ENCODE peak calls at places on chromosome 22, in seven cellular contexts. W is gastrocnemius medialis, X is HCT116, L is IMR-90, Y is thyroid gland, T is upper lobe of left lung, R is heart left ventricle. V is an unnamed sample.

GRCh38 chr22:23826510-23827350 is 12.1 kb downstream of the DERL3 start:
- DNase-seq in T (no peak), Y (no peak), X (no peak), L (peak; percentile 26), W (no peak), R (no peak), V (no peak)

GRCh38 chr22:26322179-26322905 is 106.7 kb upstream of the ASPHD2 start:
- DNase-seq in L (peak; percentile 77), X (peak; percentile 8), T (no peak), Y (no peak), W (peak; percentile 49), R (no peak), V (no peak)

GRCh38 chr22:31137721-31138120 is 2.6 kb downstream of the PLA2G3 start:
- DNase-seq in T (no peak), Y (no peak), R (no peak), W (no peak), X (no peak), L (no peak), V (no peak)

GRCh38 chr22:22948651-22949611 is 61.3 kb downstream of the IGLL5 start:
- DNase-seq in T (no peak), W (no peak), L (peak; percentile 8), X (no peak), R (no peak), Y (no peak), V (no peak)

GRCh38 chr22:46071451-46072029 is 78.8 kb upstream of the PPARA start:
- DNase-seq in T (peak; percentile 94), W (peak; percentile 93), L (peak; percentile 90), Y (peak; percentile 91), R (peak; percentile 95), X (peak; percentile 80), V (peak; percentile 93)

GRCh38 chr22:35462558-35463230 is 62.8 kb downstream of the MCM5 start:
- DNase-seq in X (no peak), Y (no peak), T (no peak), W (no peak), R (no peak), L (no peak), V (no peak)

GRCh38 chr22:47088480-47089145 is 326.2 kb downstream of the TBC1D22A start:
- DNase-seq in R (no peak), X (no peak), W (no peak), L (peak; percentile 10), Y (no peak), T (no peak), V (no peak)

GRCh38 chr22:23904855-23905254 is 10.7 kb downstream of the MIF start:
- DNase-seq in W (peak; percentile 54), R (no peak), X (no peak), L (no peak), Y (no peak), T (peak; percentile 75), V (no peak)

GRCh38 chr22:21102659-21103267 is 57.0 kb downstream of the LRRC74B start:
- DNase-seq in T (peak; percentile 82), W (peak; percentile 28), Y (peak; percentile 74), L (peak; percentile 37), X (peak; percentile 71), R (peak; percentile 55), V (no peak)

DNA sequence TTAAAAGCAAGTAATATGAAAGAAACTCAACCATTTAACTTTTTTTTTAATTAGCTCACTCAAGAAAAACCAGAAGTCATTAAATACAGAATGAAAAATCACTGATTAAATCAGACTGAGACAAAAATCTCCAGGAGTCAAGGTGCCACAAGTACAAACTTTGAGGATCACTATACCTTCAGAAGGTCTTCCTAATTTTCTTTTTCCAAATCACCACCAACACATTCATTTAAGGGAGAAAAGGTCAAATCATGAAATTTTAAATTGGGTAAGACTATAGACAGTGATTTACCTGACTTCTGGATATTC is 32.3 kb downstream of the PITPNB start:
- DNase-seq in W (no peak), Y (no peak), X (no peak), T (no peak), R (no peak), L (no peak), V (no peak)
- H3K27ac ChIP-seq in W (peak overlapping the region; percentile 46), Y (peak overlapping the region; percentile 15), X (no peak overlapping the region), T (peak overlapping the region; percentile 67), R (peak overlapping the region; percentile 56), L (peak overlapping the region; percentile 89), V (no peak overlapping the region)

GRCh38 chr22:19397729-19398094 is 33.8 kb downstream of the HIRA start:
- DNase-seq in T (no peak), L (no peak), X (no peak), R (no peak), Y (no peak), W (no peak), V (no peak)

GRCh38 chr22:19398680-19399079 is 32.9 kb downstream of the HIRA start:
- DNase-seq in T (no peak), X (no peak), L (no peak), W (no peak), Y (no peak), R (no peak), V (no peak)

GRCh38 chr22:19396561-19396933 is 35.0 kb downstream of the HIRA start:
- DNase-seq in T (no peak), R (no peak), L (no peak), Y (no peak), W (no peak), X (no peak), V (no peak)

GRCh38 chr22:19398206-19398605 is 33.3 kb downstream of the HIRA start:
- DNase-seq in R (no peak), Y (no peak), T (no peak), L (no peak), X (no peak), W (no peak), V (no peak)

DNA sequence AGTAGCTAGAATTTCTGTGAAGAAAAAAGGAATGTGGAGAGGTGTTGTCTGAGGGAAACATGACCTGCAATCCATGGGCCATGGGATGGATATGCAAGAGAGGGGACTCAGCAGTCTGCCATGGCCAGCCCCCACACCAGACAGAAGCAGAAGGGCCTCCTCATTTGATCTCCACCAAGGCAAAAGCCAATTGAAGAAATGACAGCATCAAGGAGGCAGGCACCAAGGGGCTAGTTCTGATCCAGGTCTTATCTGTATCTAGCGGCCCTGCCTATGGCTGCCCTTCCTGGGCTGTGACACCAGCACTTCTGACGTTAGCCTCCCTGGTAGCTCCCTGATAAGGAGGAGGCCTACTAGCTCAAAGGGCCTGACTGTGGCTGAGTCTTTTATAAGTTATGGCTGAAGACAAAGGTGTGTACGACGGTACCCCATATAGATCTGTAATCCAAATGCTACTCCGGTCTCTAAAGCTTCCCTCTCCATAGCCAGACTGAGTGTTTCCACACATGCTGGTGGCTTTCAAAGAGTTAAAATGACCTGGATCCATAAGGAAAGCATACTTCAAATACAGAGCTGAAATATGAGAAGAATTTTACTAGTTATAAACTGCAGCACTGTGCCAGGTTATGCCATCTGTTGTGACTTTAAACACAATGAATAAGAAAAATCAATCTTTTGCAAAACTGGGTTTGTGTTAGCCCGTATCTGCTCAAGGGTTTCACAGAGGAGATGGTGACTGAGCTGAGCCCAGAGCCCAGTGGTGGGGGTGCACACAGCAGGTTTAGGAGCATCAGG is 34.4 kb downstream of the HIRA start:
- DNase-seq in W (no peak), L (no peak), Y (no peak), R (no peak), X (no peak), T (no peak), V (no peak)
- TF ChIP-seq POLR2A in W (no peak), L (no peak), Y (no peak), R (no peak), X (no peak), T (no peak), V (no peak)

GRCh38 chr22:43007519-43008102 is 7.3 kb downstream of the PACSIN2 start:
- DNase-seq in W (no peak), L (peak; percentile 75), R (no peak), Y (peak; percentile 74), T (no peak), X (no peak), V (no peak)

GRCh38 chr22:43008921-43009320 is 6.0 kb downstream of the PACSIN2 start:
- DNase-seq in X (no peak), R (no peak), L (no peak), T (no peak), W (no peak), Y (no peak), V (no peak)

GRCh38 chr22:43008509-43008908 is 6.4 kb downstream of the PACSIN2 start:
- DNase-seq in Y (no peak), X (no peak), T (no peak), L (no peak), R (no peak), W (no peak), V (no peak)

GRCh38 chr22:43011079-43011478 is 3.9 kb downstream of the PACSIN2 start:
- DNase-seq in Y (no peak), W (no peak), X (no peak), T (no peak), R (no peak), L (no peak), V (no peak)

DNA sequence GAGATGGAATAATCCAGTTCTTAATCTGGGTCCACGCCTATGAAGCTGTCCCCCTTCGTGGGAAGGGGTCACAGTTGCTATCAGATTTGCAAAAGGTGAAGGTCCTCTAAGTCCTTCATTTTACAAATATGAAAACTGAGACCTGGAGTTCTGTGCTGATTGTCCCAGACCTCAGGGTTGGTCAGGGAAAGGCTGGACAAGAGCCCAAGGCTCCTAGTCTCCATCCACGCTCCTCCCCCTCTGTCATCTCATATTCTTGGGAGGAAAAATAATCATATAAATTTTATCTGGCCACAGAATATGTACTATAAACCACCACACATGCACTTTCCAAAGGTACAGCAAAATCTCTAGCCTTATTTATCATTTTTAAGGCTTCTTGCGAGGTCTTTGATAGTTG is 5.5 kb downstream of the PACSIN2 start:
- DNase-seq in X (no peak), T (no peak), L (no peak), R (no peak), Y (no peak), W (no peak), V (no peak)
- H3K4me1 ChIP-seq in X (peaks cover 59% of the 10 kb centered on the region), T (peaks cover 69% of the 10 kb centered on the region), L (peaks cover 23% of the 10 kb centered on the region), R (peaks cover 50% of the 10 kb centered on the region), Y (peaks cover 48% of the 10 kb centered on the region), W (peaks cover 30% of the 10 kb centered on the region), V (peaks cover 14% of the 10 kb centered on the region)

GRCh38 chr22:49100316-49100715 is 727.4 kb downstream of the BRD1 start:
- DNase-seq in Y (no peak), T (no peak), R (no peak), L (no peak), W (no peak), X (no peak), V (no peak)
- H3K27ac ChIP-seq in Y (no peak overlapping the region), T (no peak overlapping the region), R (no peak overlapping the region), L (no peak overlapping the region), W (no peak overlapping the region), X (no peak overlapping the region), V (no peak overlapping the region)

GRCh38 chr22:50294319-50294656 is 13.2 kb downstream of the PLXNB2 start:
- DNase-seq in R (no peak), L (no peak), W (no peak), X (no peak), Y (no peak), T (no peak), V (no peak)

GRCh38 chr22:50289942-50290630 is 17.4 kb downstream of the PLXNB2 start:
- DNase-seq in W (no peak), R (no peak), Y (no peak), T (no peak), L (no peak), X (no peak), V (no peak)

GRCh38 chr22:50296658-50297490 is 10.6 kb downstream of the PLXNB2 start:
- DNase-seq in R (no peak), L (no peak), Y (peak; percentile 79), T (peak; percentile 80), X (no peak), W (no peak), V (no peak)

GRCh38 chr22:50292643-50293440 is 14.6 kb downstream of the PLXNB2 start:
- DNase-seq in W (no peak), L (no peak), Y (peak; percentile 74), T (no peak), R (no peak), X (no peak), V (no peak)

GRCh38 chr22:50293441-50294318 is 13.8 kb downstream of the PLXNB2 start:
- DNase-seq in T (peak; percentile 93), X (no peak), Y (peak; percentile 93), L (peak; percentile 60), W (no peak), R (peak; percentile 86), V (no peak)
- TF ChIP-seq POLR2A in T (no peak), X (no peak), Y (no peak), L (no peak), W (no peak), R (no peak), V (no peak)